ENCODE peak calls at places on chromosomes 13 and 19, in ten cellular contexts. K is WERI-Rb-1, E is brain microvascular endothelial cell, B is choroid plexus epithelial cell, M is HFFc6, I is glutamatergic neuron, L is tibial nerve, J is progenitor cell of endocrine pancreas, R is thoracic aorta, X is GM13976. C is an unnamed sample.

GRCh38 chr19:17473041-17473440 is 2.7 kb downstream of the SLC27A1 start:
- DNase-seq in B (peak), E (peak), R (no peak), M (peak), I (no peak), L (no peak), K (peak), J (no peak), X (no peak), C (no peak)

GRCh38 chr19:43765109-43765876 is 10.5 kb upstream of the SMG9 start:
- DNase-seq in I (no peak), E (peak), L (peak), M (peak), B (peak), X (peak), K (no peak), R (peak), J (no peak), C (peak)

GRCh38 chr19:4633140-4633967 is 6.0 kb upstream of the TNFAIP8L1 start:
- DNase-seq in X (peak), M (peak), E (peak), J (peak), R (no peak), K (peak), B (peak), L (peak), I (peak), C (no peak)

GRCh38 chr19:4730740-4731171 is 7.1 kb upstream of the DPP9 start:
- DNase-seq in B (no peak), R (no peak), X (peak), I (peak), E (no peak), L (no peak), K (peak), M (no peak), J (peak), C (no peak)

GRCh38 chr13:114112231-114112825 is 20.1 kb downstream of the RASA3 start:
- DNase-seq in E (no peak), J (no peak), R (no peak), M (no peak), I (no peak), B (no peak), L (no peak), K (peak), X (no peak), C (no peak)

GRCh38 chr13:40682449-40683240 is 16.2 kb upstream of the FOXO1 start:
- DNase-seq in L (no peak), R (no peak), K (no peak), E (no peak), J (no peak), M (peak), B (peak), I (no peak), X (peak), C (no peak)

GRCh38 chr13:33119886-33120543 is 103.8 kb downstream of the KL start:
- DNase-seq in I (no peak), M (peak), X (no peak), E (no peak), J (no peak), R (no peak), K (no peak), L (no peak), B (peak), C (no peak)

GRCh38 chr19:27672309-27673047 is 1540.5 kb downstream of the UQCRFS1 start:
- DNase-seq in X (no peak), J (no peak), E (no peak), M (no peak), R (no peak), L (no peak), I (no peak), B (no peak), K (no peak), C (peak)

GRCh38 chr13:108690726-108691125 is 61.3 kb downstream of the MYO16 start:
- DNase-seq in E (no peak), I (no peak), X (no peak), M (no peak), J (no peak), B (peak), L (no peak), K (no peak), R (no peak), C (no peak)

GRCh38 chr13:48633695-48634094 is 20.0 kb upstream of the CYSLTR2 start:
- DNase-seq in I (no peak), M (no peak), J (no peak), E (no peak), K (no peak), R (no peak), L (no peak), X (no peak), B (no peak), C (no peak)

GRCh38 chr13:76711515-76712182 is 174.6 kb downstream of the KCTD12 start:
- DNase-seq in R (no peak), X (no peak), L (peak), I (no peak), K (no peak), M (peak), E (peak), J (no peak), B (peak), C (no peak)

GRCh38 chr19:41697198-41697855 is 9.3 kb upstream of the CEACAM7 start:
- DNase-seq in B (no peak), R (no peak), E (no peak), I (no peak), X (no peak), M (no peak), J (no peak), K (no peak), L (no peak), C (peak)

GRCh38 chr19:13974073-13974472 is 21.8 kb downstream of the DCAF15 start:
- DNase-seq in I (peak), E (no peak), J (no peak), R (no peak), B (peak), L (no peak), K (peak), X (no peak), M (no peak), C (no peak)

GRCh38 chr13:100176781-100177389 is 88.0 kb downstream of the PCCA start:
- DNase-seq in K (no peak), R (no peak), B (peak), J (no peak), E (peak), L (no peak), I (no peak), X (no peak), M (no peak), C (no peak)

GRCh38 chr13:46388846-46389245 is 1.8 kb upstream of the RUBCNL start:
- DNase-seq in M (no peak), B (no peak), I (no peak), J (no peak), K (no peak), R (no peak), L (no peak), X (no peak), E (no peak), C (no peak)

GRCh38 chr13:44601596-44601995 is 25.5 kb upstream of the TSC22D1 start:
- DNase-seq in B (no peak), J (no peak), L (no peak), M (no peak), R (no peak), X (no peak), K (no peak), I (no peak), E (no peak), C (no peak)

GRCh38 chr19:46753420-46754155 is 7.3 kb upstream of the STRN4 start:
- DNase-seq in I (peak), R (no peak), L (peak), J (no peak), B (peak), M (no peak), X (peak), E (no peak), K (peak), C (no peak)

GRCh38 chr13:99380921-99381645 is 73.9 kb upstream of the GPR183 start:
- DNase-seq in R (no peak), B (no peak), L (no peak), E (no peak), M (no peak), I (no peak), J (no peak), K (no peak), X (peak), C (peak)

GRCh38 chr19:49666120-49666444 is 349 bp downstream of the BCL2L12 start:
- DNase-seq in L (no peak), E (no peak), K (no peak), X (no peak), B (no peak), J (no peak), M (no peak), R (no peak), I (no peak), C (no peak)

GRCh38 chr19:8631425-8631819 is 989 bp downstream of the NFILZ start:
- DNase-seq in R (peak), M (no peak), K (no peak), I (no peak), E (peak), J (no peak), B (peak), L (no peak), X (no peak), C (peak)

GRCh38 chr19:58544591-58545285 is 874 bp downstream of the TRIM28 start:
- DNase-seq in K (no peak), M (no peak), L (no peak), I (peak), R (no peak), E (no peak), J (peak), X (peak), B (peak), C (peak)

GRCh38 chr13:95505265-95505664 is 47.3 kb upstream of the CLDN10 start:
- DNase-seq in R (no peak), J (no peak), I (no peak), E (no peak), K (no peak), M (no peak), X (no peak), L (no peak), B (no peak), C (no peak)

GRCh38 chr19:39021063-39021462 is 11.3 kb downstream of the FBXO27 start:
- DNase-seq in J (no peak), L (no peak), I (no peak), X (peak), R (no peak), M (no peak), K (no peak), E (no peak), B (no peak), C (no peak)

GRCh38 chr19:47609885-47610545 is 1.1 kb downstream of the BICRA start:
- DNase-seq in R (no peak), M (peak), J (peak), I (peak), E (no peak), B (peak), K (peak), X (peak), L (no peak), C (peak)

GRCh38 chr19:39474139-39474620 is 6.5 kb upstream of the TIMM50 start:
- DNase-seq in E (peak), I (peak), J (peak), M (no peak), R (no peak), B (peak), K (peak), X (peak), L (peak), C (peak)

GRCh38 chr13:91946498-91947070 is 548.2 kb downstream of the GPC5 start:
- DNase-seq in M (no peak), I (no peak), K (peak), X (peak), E (no peak), J (no peak), L (no peak), B (peak), R (no peak), C (no peak)

DNA sequence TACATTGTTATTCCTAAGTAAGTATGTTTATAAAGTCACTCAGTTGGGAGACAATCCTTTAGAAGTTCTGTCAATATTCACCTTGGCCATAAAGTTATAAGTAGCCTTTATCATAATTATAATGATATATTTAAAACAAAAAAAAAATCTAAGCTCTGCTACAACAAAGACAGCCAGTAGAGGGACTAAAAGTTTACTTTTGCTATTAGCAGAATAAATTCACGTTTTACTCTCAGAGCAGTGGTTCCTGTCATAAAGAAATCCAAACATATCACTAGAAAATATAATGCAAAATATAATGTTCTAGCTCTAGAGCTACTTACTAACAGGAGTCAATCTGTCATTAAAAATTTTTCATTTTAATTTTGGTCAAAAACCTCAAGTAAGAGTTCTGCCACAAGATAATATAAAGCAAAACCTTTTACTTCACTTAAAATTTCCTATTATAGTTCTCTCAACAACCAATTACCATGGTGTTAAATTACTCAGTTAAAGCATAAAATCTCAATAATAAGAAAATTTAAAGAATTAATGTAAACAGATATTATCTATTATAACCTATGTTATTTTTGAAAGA is 17.7 kb downstream of the INTS6 start:
- DNase-seq in M (peak), E (no peak), L (no peak), J (no peak), B (peak), X (no peak), I (no peak), R (no peak), K (no peak), C (no peak)
- TF ChIP-seq CTCF in M (peak), E (peak), L (peak), J (peak), B (peak), X (no peak), I (peak), R (peak), K (no peak), C (peak)

DNA sequence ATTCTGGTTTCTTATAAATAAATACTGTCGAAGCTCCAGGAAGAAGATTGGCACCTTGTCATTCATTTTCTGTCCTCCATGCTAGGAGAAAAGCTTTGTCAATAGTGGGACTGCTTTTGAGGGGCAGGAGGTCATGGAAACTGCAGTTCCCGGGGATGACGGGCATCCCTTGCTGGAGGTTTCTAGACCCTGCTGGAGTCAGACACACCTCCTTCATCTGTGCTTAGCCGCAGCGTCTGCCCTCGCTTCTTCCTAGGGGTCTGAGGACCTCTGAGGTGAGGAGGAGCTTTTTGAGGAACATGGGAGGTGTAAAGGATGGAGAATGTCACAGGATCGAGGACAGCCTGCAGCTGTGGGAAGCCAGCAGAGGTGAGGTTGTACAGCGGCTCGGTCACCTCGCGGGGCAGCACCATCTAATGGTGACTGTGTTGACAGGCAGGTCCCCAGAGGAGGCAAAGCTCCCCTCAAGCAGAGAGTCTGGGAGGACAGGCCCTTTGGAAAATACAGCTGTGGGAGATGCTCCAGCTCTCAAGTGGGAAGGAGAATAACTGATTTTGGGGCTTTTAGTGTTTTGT is 172.7 kb upstream of the RNF113B start:
- DNase-seq in R (no peak), M (no peak), E (no peak), J (no peak), K (peak), B (peak), X (peak), I (peak), L (no peak), C (peak)
- TF ChIP-seq CTCF in R (no peak), M (no peak), E (peak), J (peak), K (peak), B (peak), X (peak), I (no peak), L (no peak), C (peak)

GRCh38 chr13:113096745-113097305 is 8.8 kb upstream of the F7 start:
- DNase-seq in L (no peak), E (no peak), X (no peak), M (no peak), K (no peak), I (no peak), B (no peak), J (no peak), R (no peak), C (no peak)

GRCh38 chr13:113099142-113099541 is 6.4 kb upstream of the F7 start:
- DNase-seq in M (no peak), E (no peak), R (no peak), K (no peak), L (no peak), J (no peak), B (no peak), I (no peak), X (no peak), C (no peak)

GRCh38 chr13:113096052-113096744 is 9.4 kb upstream of the F7 start:
- DNase-seq in R (no peak), L (no peak), M (no peak), K (no peak), B (no peak), I (no peak), X (no peak), J (no peak), E (no peak), C (no peak)

GRCh38 chr13:113098163-113098732 is 7.3 kb upstream of the F7 start:
- DNase-seq in B (peak), I (no peak), M (peak), L (no peak), R (no peak), E (peak), K (no peak), J (no peak), X (no peak), C (no peak)

DNA sequence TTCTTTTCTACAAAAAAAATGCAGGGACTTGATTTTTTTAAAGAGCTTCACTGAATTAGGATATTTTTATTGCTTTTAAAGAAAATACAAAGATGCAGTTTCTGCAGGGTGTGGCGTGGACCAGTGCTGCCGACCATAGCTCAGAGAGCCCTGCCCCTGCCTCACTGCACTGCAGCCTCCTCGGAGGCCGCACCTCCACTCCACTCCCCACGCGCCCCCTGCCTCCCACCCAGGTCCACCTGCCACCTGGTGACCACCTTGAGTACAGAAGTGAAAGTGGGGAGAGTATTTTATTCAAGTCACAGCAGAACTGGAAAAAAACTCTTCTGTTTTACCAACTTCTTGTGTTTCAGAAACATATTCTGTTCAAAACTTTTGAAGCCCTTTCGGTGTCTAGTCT is 7.9 kb upstream of the F7 start:
- DNase-seq in E (no peak), K (no peak), L (no peak), M (no peak), B (no peak), X (no peak), I (no peak), R (no peak), J (no peak), C (no peak)
- TF ChIP-seq CTCF in E (no peak), K (no peak), L (no peak), M (peak), B (no peak), X (no peak), I (no peak), R (no peak), J (no peak), C (no peak)

GRCh38 chr19:30653646-30654386 is 281.6 kb downstream of the ZNF536 start:
- DNase-seq in M (no peak), J (no peak), L (no peak), E (no peak), K (no peak), X (no peak), I (no peak), R (no peak), B (no peak), C (peak)

GRCh38 chr19:30659638-30660037 is 287.5 kb downstream of the ZNF536 start:
- DNase-seq in B (no peak), I (no peak), M (no peak), K (no peak), J (no peak), E (no peak), L (no peak), R (no peak), X (no peak), C (peak)

GRCh38 chr19:30651066-30651465 is 278.9 kb downstream of the ZNF536 start:
- DNase-seq in E (no peak), I (no peak), K (no peak), L (no peak), B (no peak), R (no peak), J (no peak), M (no peak), X (no peak), C (peak)

GRCh38 chr19:30651691-30652090 is 279.5 kb downstream of the ZNF536 start:
- DNase-seq in B (no peak), R (no peak), X (no peak), J (no peak), K (no peak), I (no peak), M (no peak), L (no peak), E (no peak), C (no peak)

DNA sequence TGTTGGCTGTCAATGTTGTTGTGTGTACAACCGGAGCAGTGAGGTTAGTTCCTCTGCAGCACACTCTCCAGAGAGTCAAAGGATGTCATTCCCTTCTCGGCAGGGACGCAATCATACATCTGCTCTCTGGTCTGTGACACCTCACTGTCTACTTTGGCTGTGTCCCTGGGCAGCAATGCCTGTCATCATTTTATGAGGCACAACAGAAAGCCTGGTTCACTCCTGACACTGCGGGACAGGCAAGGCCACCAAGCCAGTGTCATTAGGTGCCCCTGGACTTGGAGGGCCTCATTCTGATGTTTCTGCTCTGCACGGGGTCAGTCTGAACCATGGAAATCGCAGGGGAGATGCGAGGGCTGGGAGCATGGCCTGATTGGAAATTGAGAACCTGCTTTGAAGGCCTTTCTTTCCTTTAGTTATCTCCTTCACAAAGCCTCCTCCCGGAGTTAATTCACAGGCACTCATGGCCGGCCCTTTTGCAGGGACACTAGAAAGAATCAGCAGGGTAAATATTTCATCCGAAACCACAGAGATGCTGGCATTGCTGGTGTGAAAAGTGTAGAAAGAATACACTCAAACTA is 284.4 kb downstream of the ZNF536 start:
- DNase-seq in M (no peak), R (no peak), B (no peak), K (no peak), E (no peak), L (no peak), I (no peak), J (no peak), X (no peak), C (peak)
- TF ChIP-seq CTCF in M (no peak), R (no peak), B (no peak), K (no peak), E (no peak), L (no peak), I (no peak), J (no peak), X (no peak), C (no peak)

DNA sequence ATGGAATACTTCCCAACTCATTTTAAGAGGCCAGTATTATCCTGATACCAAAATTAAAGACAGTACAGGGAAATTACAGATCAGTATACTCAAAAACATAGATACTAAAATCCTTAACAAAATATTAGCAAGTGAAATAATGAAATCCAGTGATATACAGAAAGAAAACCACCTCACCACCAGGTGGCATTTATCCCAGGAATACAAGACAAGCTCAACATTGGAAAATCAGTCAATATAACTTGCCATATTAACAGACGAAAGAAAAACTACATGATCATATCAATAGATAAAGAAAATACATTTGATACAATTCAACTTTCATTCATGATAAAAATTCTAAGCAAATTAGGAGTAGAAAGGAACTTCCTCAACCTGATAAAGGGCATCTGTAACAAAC is 6.7 kb upstream of the GNA15 start:
- DNase-seq in X (no peak), J (no peak), B (peak), L (peak), R (no peak), I (no peak), K (no peak), E (peak), M (peak), C (no peak)
- TF ChIP-seq CTCF in X (peak), J (peak), B (peak), L (peak), R (no peak), I (no peak), K (no peak), E (peak), M (peak), C (peak)